ENCODE peak calls at places on chromosomes 7 and 10, in seven cellular contexts. P is AG10803, B is cardiac fibroblast, R is fibroblast of pulmonary artery, J is hepatocyte, F is NB4, W is IMR-90. A is an unnamed sample.

GRCh38 chr7:142384508-142384922 is 126.7 kb upstream of the PRSS58 start:
- DNase-seq in P (peak), B (peak), R (peak), J (no peak), F (peak), W (peak), A (no peak)

GRCh38 chr7:100894860-100895700 is 608 bp downstream of the ACHE start:
- DNase-seq in P (no peak), B (no peak), R (no peak), J (peak), F (peak), W (no peak), A (no peak)

GRCh38 chr7:26090927-26091519 is 61.0 kb upstream of the NFE2L3 start:
- DNase-seq in P (peak), B (peak), R (peak), J (peak), F (peak), W (peak), A (peak)

GRCh38 chr7:46900312-46901263 is 681.3 kb downstream of the TNS3 start:
- DNase-seq in P (no peak), B (no peak), R (peak), J (no peak), F (no peak), W (peak), A (peak)

GRCh38 chr10:122236690-122237306 is 34.3 kb upstream of the BTBD16 start:
- DNase-seq in P (no peak), B (no peak), R (no peak), J (no peak), F (no peak), W (no peak), A (no peak)

GRCh38 chr10:57222603-57223002 is 861.5 kb upstream of the ZWINT start:
- DNase-seq in P (no peak), B (no peak), R (no peak), J (no peak), F (no peak), W (no peak), A (no peak)

GRCh38 chr7:106679153-106679931 is 18.4 kb upstream of the CCDC71L start:
- DNase-seq in P (peak), B (peak), R (peak), J (peak), F (peak), W (peak), A (peak)

GRCh38 chr7:149496642-149497391 is 792 bp downstream of the ZNF746 start:
- DNase-seq in P (peak), B (peak), R (peak), J (peak), F (peak), W (peak), A (peak)

GRCh38 chr7:49644402-49645166 is 128.9 kb upstream of the VWC2 start:
- DNase-seq in P (no peak), B (no peak), R (no peak), J (no peak), F (no peak), W (no peak), A (no peak)

DNA sequence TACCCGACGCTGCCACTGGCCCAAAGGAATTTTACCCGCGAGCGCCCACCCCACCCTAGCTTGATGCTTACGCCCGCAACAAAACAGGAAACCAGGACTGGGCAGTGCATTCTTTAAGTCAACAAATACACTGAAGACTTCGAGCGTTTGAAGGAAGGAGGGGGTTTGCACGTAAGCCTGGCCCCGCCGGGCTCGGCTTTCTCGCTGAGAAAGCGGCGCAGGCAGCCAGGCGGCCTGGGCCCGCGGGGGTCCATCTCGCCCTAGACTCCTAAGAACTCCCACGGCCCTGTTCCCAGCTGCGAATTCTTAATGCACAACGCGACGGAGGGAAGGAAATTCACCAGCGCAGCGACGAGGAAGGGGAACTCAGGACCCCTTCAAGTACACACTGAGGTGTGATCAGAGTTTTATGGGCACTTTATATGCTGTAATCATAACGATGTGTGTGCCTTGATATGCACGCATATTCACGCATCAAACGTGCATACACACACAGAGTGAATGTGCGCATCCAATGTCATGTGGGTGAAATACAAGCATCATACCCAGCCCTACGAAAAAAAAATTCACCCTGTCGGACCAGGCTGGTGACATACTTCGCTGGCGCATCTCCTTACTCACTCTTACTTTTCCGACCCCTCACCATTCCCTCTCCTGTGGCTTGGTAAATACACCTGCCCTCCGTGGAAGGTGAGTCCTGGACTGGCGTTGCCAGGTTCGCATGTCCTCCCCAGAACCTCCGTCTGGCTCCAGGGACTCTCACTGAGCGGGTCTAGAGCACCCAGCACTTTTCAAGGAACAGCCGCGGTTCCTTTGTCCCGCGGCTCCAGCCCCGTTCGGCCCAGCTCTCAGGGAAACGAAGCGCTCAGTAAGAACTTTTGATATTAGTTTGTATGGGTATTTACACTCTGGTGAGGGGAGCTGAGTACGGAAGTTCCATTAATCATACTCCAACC is 5.7 kb upstream of the HOXA13 start:
- DNase-seq in P (no peak), B (no peak), R (no peak), J (no peak), F (no peak), W (no peak), A (no peak)
- H3K4me3 ChIP-seq in P (peak), B (no peak), R (no peak), J (peak), F (no peak), W (no peak), A (no peak)

GRCh38 chr10:116274141-116274861 is 1.3 kb upstream of the GFRA1 start:
- DNase-seq in P (peak), B (no peak), R (no peak), J (peak), F (no peak), W (no peak), A (no peak)
- TF ChIP-seq CTCF in P (no peak), B (no peak), R (no peak), J (no peak), F (no peak), W (no peak), A (no peak)

GRCh38 chr10:23694446-23694920 is 255.6 kb downstream of the OTUD1 start:
- DNase-seq in P (no peak), B (peak), R (no peak), J (peak), F (no peak), W (no peak), A (no peak)
- H3K4me3 ChIP-seq in P (no peak), B (no peak), R (no peak), J (peak), F (no peak), W (no peak), A (no peak)

GRCh38 chr10:114386446-114386845 is 17.9 kb downstream of the AFAP1L2 start:
- DNase-seq in P (no peak), B (no peak), R (no peak), J (no peak), F (no peak), W (no peak), A (no peak)
- TF ChIP-seq CTCF in P (no peak), B (no peak), R (no peak), J (no peak), F (no peak), W (no peak), A (no peak)

GRCh38 chr7:157335256-157335655 is 1.5 kb upstream of the DNAJB6 start:
- DNase-seq in P (no peak), B (no peak), R (no peak), J (no peak), F (no peak), W (no peak), A (no peak)

GRCh38 chr7:157336383-157337315 is at the start of gene DNAJB6:
- DNase-seq in P (peak), B (peak), R (peak), J (peak), F (peak), W (peak), A (peak)

GRCh38 chr7:157335991-157336382 is 817 bp upstream of the DNAJB6 start:
- DNase-seq in P (no peak), B (no peak), R (no peak), J (no peak), F (no peak), W (no peak), A (no peak)

GRCh38 chr7:157337316-157338149 is 729 bp downstream of the DNAJB6 start:
- DNase-seq in P (peak), B (peak), R (peak), J (peak), F (peak), W (peak), A (peak)

DNA sequence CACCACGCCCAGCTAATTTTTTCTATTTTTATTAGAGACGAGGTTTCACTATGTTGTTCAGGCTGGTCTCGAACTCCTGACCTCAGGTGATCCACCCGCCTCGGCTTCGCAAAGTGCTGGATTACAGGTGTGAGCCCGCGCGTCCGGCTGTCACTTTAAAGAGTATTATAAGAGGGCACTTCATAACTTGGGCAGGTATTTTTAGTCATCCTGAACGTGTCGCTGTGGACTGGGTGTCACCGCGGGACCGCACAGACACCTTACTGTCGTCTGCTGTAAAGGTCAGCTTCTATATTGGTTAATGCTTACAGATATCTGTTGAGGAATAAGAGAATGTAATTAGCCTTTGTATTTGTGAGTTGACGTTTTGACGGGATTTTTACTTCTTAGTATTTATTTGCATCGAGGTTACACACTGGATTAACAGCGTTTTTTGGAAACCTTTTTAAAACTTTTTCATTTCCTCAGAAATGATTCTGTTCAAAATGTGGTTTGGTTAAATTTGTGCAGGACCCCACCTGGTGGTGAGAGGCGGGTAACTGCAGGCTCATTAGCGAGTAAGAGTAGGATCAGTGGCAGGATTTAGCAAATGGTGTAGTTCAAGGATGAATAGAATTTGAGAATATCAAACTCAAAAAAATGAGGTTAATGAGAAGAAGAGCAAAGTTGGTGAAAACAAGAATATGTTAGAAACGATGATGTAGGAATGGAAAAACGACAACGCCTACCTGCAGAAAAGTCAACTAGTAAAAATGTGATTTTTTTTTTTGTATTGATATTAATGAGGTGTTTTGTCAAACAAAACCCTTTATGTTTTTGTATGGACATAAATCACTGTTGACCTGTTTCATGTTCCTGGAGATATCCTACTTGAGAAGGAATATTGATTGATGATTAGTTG is 3.2 kb downstream of the DNAJB6 start:
- DNase-seq in P (peak), B (peak), R (peak), J (peak), F (peak), W (peak), A (peak)
- H3K4me3 ChIP-seq in P (peak), B (no peak), R (no peak), J (no peak), F (peak), W (no peak), A (no peak)

GRCh38 chr10:74888947-74889661 is 62.7 kb downstream of the KAT6B start:
- DNase-seq in P (no peak), B (peak), R (no peak), J (no peak), F (peak), W (no peak), A (peak)
- TF ChIP-seq CTCF in P (peak), B (peak), R (no peak), J (peak), F (no peak), W (no peak), A (peak)

GRCh38 chr10:103542764-103543616 is 49.5 kb downstream of the NEURL1 start:
- DNase-seq in P (peak), B (peak), R (peak), J (peak), F (peak), W (peak), A (peak)
- H3K4me3 ChIP-seq in P (peak), B (no peak), R (peak), J (no peak), F (peak), W (peak), A (peak)

A was measured in fibroblast of the aortic adventitia.